ENCODE peak calls at places on chromosome 18, in six cellular contexts. One of them, this sample, is unnamed.

GRCh38 chr18:12253027-12253426 is 1.1 kb upstream of the CIDEA start:
- DNase-seq in A549: no peak
- DNase-seq in AG04450: no peak
- DNase-seq in esophagus squamous epithelium: no peak
- DNase-seq in DND-41: no peak
- DNase-seq in fibroblast of lung: no peak
- DNase-seq in this sample: no peak

GRCh38 chr18:79796531-79797390 is 977 bp upstream of the KCNG2 start:
- DNase-seq in AG04450: no peak
- DNase-seq in DND-41: no peak
- DNase-seq in A549: no peak
- DNase-seq in esophagus squamous epithelium: no peak
- DNase-seq in fibroblast of lung: no peak
- DNase-seq in this sample: no peak

GRCh38 chr18:11996907-11997306 is 15.6 kb downstream of the IMPA2 start:
- DNase-seq in A549: no peak
- DNase-seq in fibroblast of lung: no peak
- DNase-seq in AG04450: no peak
- DNase-seq in esophagus squamous epithelium: no peak
- DNase-seq in DND-41: no peak
- DNase-seq in this sample: no peak

GRCh38 chr18:8890957-8891464 is 185.7 kb downstream of the MTCL1 start:
- DNase-seq in DND-41: no peak
- DNase-seq in AG04450: peak; percentile 82
- DNase-seq in fibroblast of lung: peak; percentile 99
- DNase-seq in esophagus squamous epithelium: no peak
- DNase-seq in A549: peak; percentile 68
- DNase-seq in this sample: no peak

GRCh38 chr18:79495591-79496071 is 99.9 kb downstream of the NFATC1 start:
- DNase-seq in DND-41: no peak
- DNase-seq in esophagus squamous epithelium: no peak
- DNase-seq in A549: no peak
- DNase-seq in fibroblast of lung: no peak
- DNase-seq in AG04450: no peak
- DNase-seq in this sample: peak; percentile 71

GRCh38 chr18:52409732-52410131 is 69.7 kb downstream of the DCC start:
- DNase-seq in fibroblast of lung: no peak
- DNase-seq in DND-41: no peak
- DNase-seq in A549: peak; percentile 1
- DNase-seq in esophagus squamous epithelium: no peak
- DNase-seq in AG04450: no peak
- DNase-seq in this sample: no peak

GRCh38 chr18:70457223-70457622 is 168.4 kb downstream of the SOCS6 start:
- DNase-seq in A549: no peak
- DNase-seq in esophagus squamous epithelium: no peak
- DNase-seq in AG04450: no peak
- DNase-seq in DND-41: no peak
- DNase-seq in fibroblast of lung: no peak
- DNase-seq in this sample: no peak

GRCh38 chr18:56252456-56252855 is 385.9 kb downstream of the TXNL1 start:
- DNase-seq in A549: no peak
- DNase-seq in esophagus squamous epithelium: no peak
- DNase-seq in fibroblast of lung: no peak
- DNase-seq in DND-41: no peak
- DNase-seq in AG04450: no peak
- DNase-seq in this sample: no peak

GRCh38 chr18:34909637-34910364 is 131.4 kb upstream of the MAPRE2 start:
- DNase-seq in AG04450: no peak
- DNase-seq in DND-41: no peak
- DNase-seq in esophagus squamous epithelium: no peak
- DNase-seq in A549: no peak
- DNase-seq in fibroblast of lung: peak; percentile 86
- DNase-seq in this sample: no peak

GRCh38 chr18:69138088-69138487 is 262.6 kb upstream of the DOK6 start:
- DNase-seq in DND-41: no peak
- DNase-seq in A549: no peak
- DNase-seq in AG04450: no peak
- DNase-seq in fibroblast of lung: no peak
- DNase-seq in esophagus squamous epithelium: no peak
- DNase-seq in this sample: no peak

GRCh38 chr18:5943514-5943913 is 48.2 kb upstream of the TMEM200C start:
- DNase-seq in A549: no peak
- DNase-seq in AG04450: peak; percentile 3
- DNase-seq in fibroblast of lung: no peak
- DNase-seq in esophagus squamous epithelium: no peak
- DNase-seq in DND-41: no peak
- DNase-seq in this sample: no peak

GRCh38 chr18:55102508-55102907 is 143.2 kb upstream of the CCDC68 start:
- DNase-seq in fibroblast of lung: no peak
- DNase-seq in AG04450: no peak
- DNase-seq in DND-41: no peak
- DNase-seq in A549: no peak
- DNase-seq in esophagus squamous epithelium: no peak
- DNase-seq in this sample: no peak

DNA sequence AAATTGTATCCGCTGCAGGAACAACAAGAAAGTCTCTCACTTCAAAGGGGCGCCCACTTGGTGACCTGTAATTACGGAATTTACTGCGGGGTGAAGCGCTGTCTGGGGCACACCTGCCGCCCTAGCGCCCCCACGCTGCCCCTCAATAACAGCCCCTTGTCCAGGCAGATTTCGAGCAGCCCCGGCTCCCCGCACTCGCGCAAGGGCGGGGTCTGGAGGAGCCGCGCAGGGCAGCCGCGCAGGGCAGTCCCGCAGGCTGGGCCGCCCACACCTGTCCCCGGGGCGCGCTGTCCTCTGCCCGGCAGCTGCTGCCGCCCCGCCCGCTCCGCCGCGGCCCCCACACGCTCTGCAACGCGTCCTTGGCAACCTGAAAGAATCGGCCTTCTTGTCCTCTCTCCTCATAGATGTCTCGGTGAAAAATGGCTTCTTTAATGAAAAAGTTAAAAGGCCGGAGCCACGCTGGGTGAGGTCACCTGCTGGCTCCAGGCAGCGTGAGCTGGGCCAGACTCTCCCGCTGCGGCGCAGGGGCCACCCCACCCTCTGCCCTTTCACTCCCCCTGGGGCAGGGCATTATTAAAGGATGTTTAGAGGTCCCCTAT is 218.1 kb downstream of the VAPA start:
- DNase-seq in AG04450: no peak
- DNase-seq in DND-41: no peak
- DNase-seq in fibroblast of lung: peak; percentile 23
- DNase-seq in A549: no peak
- DNase-seq in esophagus squamous epithelium: no peak
- DNase-seq in this sample: peak; percentile 64
- TF ChIP-seq CTCF in AG04450: no peak
- TF ChIP-seq CTCF in DND-41: no peak
- TF ChIP-seq CTCF in fibroblast of lung: no peak
- TF ChIP-seq CTCF in A549: no peak
- TF ChIP-seq CTCF in esophagus squamous epithelium: no peak
- TF ChIP-seq CTCF in this sample: no peak

GRCh38 chr18:36620801-36621200 is 208.0 kb downstream of the TPGS2 start:
- DNase-seq in A549: no peak
- DNase-seq in DND-41: no peak
- DNase-seq in fibroblast of lung: no peak
- DNase-seq in esophagus squamous epithelium: no peak
- DNase-seq in AG04450: no peak
- DNase-seq in this sample: no peak
- TF ChIP-seq CTCF in A549: no peak
- TF ChIP-seq CTCF in DND-41: no peak
- TF ChIP-seq CTCF in fibroblast of lung: no peak
- TF ChIP-seq CTCF in esophagus squamous epithelium: no peak
- TF ChIP-seq CTCF in AG04450: no peak
- TF ChIP-seq CTCF in this sample: no peak

DNA sequence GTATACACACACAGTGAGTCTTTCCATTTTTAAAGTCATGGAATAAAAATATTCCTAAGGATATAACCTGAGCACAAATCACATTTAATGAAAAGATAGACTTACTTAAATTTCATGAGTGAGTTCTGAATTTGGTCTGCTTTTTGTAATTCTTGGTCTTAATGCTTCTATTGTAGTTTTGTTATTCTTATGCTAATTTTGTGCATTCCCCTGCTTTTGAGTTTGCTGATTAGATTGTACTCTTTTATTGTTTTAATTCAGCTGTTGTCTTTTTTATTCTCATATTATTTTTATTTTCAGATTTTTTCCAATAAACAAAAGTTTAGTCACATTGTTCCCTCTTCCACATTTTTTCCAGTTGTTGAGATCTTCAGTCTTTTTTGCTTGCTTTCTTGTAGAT is 202.4 kb downstream of the ZNF407 start:
- DNase-seq in A549: no peak
- DNase-seq in esophagus squamous epithelium: no peak
- DNase-seq in DND-41: no peak
- DNase-seq in AG04450: no peak
- DNase-seq in fibroblast of lung: no peak
- DNase-seq in this sample: no peak
- TF ChIP-seq CTCF in A549: no peak
- TF ChIP-seq CTCF in esophagus squamous epithelium: no peak
- TF ChIP-seq CTCF in DND-41: no peak
- TF ChIP-seq CTCF in AG04450: no peak
- TF ChIP-seq CTCF in fibroblast of lung: no peak
- TF ChIP-seq CTCF in this sample: no peak

GRCh38 chr18:3297025-3297984 is 35.4 kb downstream of the MYL12B start:
- DNase-seq in AG04450: peak; percentile 66
- DNase-seq in A549: peak; percentile 34
- DNase-seq in DND-41: peak; percentile 94
- DNase-seq in esophagus squamous epithelium: peak; percentile 54
- DNase-seq in fibroblast of lung: peak; percentile 94
- DNase-seq in this sample: peak; percentile 91
- TF ChIP-seq CTCF in AG04450: peak; percentile 29
- TF ChIP-seq CTCF in A549: peak; percentile 54
- TF ChIP-seq CTCF in DND-41: peak; percentile 99
- TF ChIP-seq CTCF in esophagus squamous epithelium: peak; percentile 56
- TF ChIP-seq CTCF in fibroblast of lung: peak; percentile 22
- TF ChIP-seq CTCF in this sample: peak; percentile 68

GRCh38 chr18:63664571-63664970 is 2.9 kb upstream of the SERPINB3 start:
- DNase-seq in DND-41: no peak
- DNase-seq in A549: no peak
- DNase-seq in fibroblast of lung: no peak
- DNase-seq in AG04450: no peak
- DNase-seq in esophagus squamous epithelium: no peak
- DNase-seq in this sample: no peak
- TF ChIP-seq CTCF in DND-41: no peak
- TF ChIP-seq CTCF in A549: no peak
- TF ChIP-seq CTCF in fibroblast of lung: no peak
- TF ChIP-seq CTCF in AG04450: no peak
- TF ChIP-seq CTCF in esophagus squamous epithelium: no peak
- TF ChIP-seq CTCF in this sample: no peak

GRCh38 chr18:67710639-67711038 is 194.1 kb upstream of the DSEL start:
- DNase-seq in A549: no peak
- DNase-seq in esophagus squamous epithelium: no peak
- DNase-seq in DND-41: no peak
- DNase-seq in AG04450: no peak
- DNase-seq in fibroblast of lung: no peak
- DNase-seq in this sample: no peak
- TF ChIP-seq CTCF in A549: peak; percentile 12
- TF ChIP-seq CTCF in esophagus squamous epithelium: no peak
- TF ChIP-seq CTCF in DND-41: peak; percentile 22
- TF ChIP-seq CTCF in AG04450: no peak
- TF ChIP-seq CTCF in fibroblast of lung: peak; percentile 15
- TF ChIP-seq CTCF in this sample: peak; percentile 19

GRCh38 chr18:58362829-58363231 is 266.1 kb downstream of the ALPK2 start:
- DNase-seq in esophagus squamous epithelium: no peak
- DNase-seq in AG04450: no peak
- DNase-seq in DND-41: no peak
- DNase-seq in fibroblast of lung: no peak
- DNase-seq in A549: no peak
- DNase-seq in this sample: no peak

GRCh38 chr18:58367425-58368140 is 261.3 kb downstream of the ALPK2 start:
- DNase-seq in A549: no peak
- DNase-seq in DND-41: no peak
- DNase-seq in fibroblast of lung: no peak
- DNase-seq in AG04450: no peak
- DNase-seq in esophagus squamous epithelium: no peak
- DNase-seq in this sample: no peak

GRCh38 chr18:58362027-58362575 is 266.8 kb downstream of the ALPK2 start:
- DNase-seq in DND-41: no peak
- DNase-seq in esophagus squamous epithelium: no peak
- DNase-seq in fibroblast of lung: peak; percentile 96
- DNase-seq in A549: peak; percentile 34
- DNase-seq in AG04450: peak; percentile 81
- DNase-seq in this sample: no peak

GRCh38 chr18:58363767-58364540 is 264.9 kb downstream of the ALPK2 start:
- DNase-seq in fibroblast of lung: peak; percentile 80
- DNase-seq in esophagus squamous epithelium: no peak
- DNase-seq in AG04450: no peak
- DNase-seq in A549: no peak
- DNase-seq in DND-41: no peak
- DNase-seq in this sample: no peak

DNA sequence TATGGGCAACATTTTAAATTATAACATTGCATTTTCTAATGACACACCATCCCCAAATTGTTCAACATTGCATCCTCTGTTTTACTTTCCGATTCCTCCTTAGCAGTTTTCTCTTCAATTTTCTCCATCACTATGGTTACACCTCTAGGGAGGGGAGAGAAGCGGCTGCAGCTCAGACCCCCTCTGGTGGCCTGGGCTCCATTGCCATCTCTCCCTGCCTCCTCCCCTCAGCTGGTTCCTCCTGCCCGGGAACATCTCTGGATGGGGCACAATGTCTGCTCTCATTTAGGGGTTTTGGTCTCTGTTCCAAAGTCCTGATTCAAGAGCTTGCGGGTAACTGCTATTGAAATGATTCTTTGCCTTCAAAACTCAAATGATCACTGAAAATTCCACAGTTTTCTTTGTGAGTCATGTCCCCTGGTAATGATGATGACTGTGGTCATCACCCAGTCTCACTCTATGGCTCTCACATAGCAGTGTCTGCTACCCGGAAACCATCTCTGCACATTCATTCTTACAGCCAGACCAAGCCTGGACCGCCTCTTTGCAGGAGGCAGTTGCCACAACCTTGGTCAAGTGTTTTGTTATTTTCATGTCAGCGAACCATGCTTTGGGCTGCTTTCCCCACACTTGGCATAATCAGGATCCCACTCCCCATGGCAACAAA is 263.9 kb downstream of the ALPK2 start:
- DNase-seq in fibroblast of lung: peak; percentile 89
- DNase-seq in AG04450: no peak
- DNase-seq in DND-41: no peak
- DNase-seq in A549: no peak
- DNase-seq in esophagus squamous epithelium: no peak
- DNase-seq in this sample: no peak
- TF ChIP-seq CTCF in fibroblast of lung: no peak
- TF ChIP-seq CTCF in AG04450: no peak
- TF ChIP-seq CTCF in DND-41: no peak
- TF ChIP-seq CTCF in A549: no peak
- TF ChIP-seq CTCF in esophagus squamous epithelium: no peak
- TF ChIP-seq CTCF in this sample: no peak

DNA sequence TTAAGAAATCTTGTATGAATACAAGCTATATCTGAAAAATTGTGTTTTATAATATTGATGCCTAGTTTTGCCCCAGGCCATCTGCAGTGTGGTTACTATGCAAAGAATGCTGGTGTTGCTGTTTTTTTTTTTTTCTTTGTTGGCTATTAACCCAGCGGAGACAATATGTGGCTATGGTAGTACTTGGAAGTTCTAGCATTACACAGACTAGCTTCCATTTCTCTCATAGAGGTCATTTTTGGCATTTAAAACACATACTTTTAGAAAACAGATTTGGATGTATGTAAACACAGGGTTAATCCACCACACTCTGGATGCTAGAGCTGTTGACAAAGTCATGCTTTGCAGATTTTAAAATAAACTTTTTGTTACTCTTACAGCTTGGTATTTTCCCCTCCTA is 209.8 kb downstream of the NEDD4L start:
- DNase-seq in esophagus squamous epithelium: no peak
- DNase-seq in A549: no peak
- DNase-seq in DND-41: no peak
- DNase-seq in fibroblast of lung: no peak
- DNase-seq in AG04450: no peak
- DNase-seq in this sample: no peak
- TF ChIP-seq CTCF in esophagus squamous epithelium: no peak
- TF ChIP-seq CTCF in A549: no peak
- TF ChIP-seq CTCF in DND-41: no peak
- TF ChIP-seq CTCF in fibroblast of lung: no peak
- TF ChIP-seq CTCF in AG04450: no peak
- TF ChIP-seq CTCF in this sample: no peak